ENCODE peak calls at places on chromosomes 3 and 15, in five cellular contexts. G is upper lobe of right lung, W is MM.1S, D is HL-60, I is WERI-Rb-1. Y is an unnamed sample.

GRCh38 chr3:197367081-197367780 is 68.8 kb upstream of the DLG1 start:
- DNase-seq in G (peak; percentile 91), W (no peak), D (no peak), I (peak; percentile 75), Y (no peak)

GRCh38 chr15:58467722-58468436 is 36.1 kb downstream of the LIPC start:
- DNase-seq in G (no peak), W (no peak), D (no peak), I (no peak), Y (no peak)

GRCh38 chr3:197253243-197253947 is 45.0 kb downstream of the DLG1 start:
- DNase-seq in G (no peak), W (no peak), D (no peak), I (no peak), Y (no peak)

GRCh38 chr3:20537234-20537633 is 351.2 kb upstream of the SGO1 start:
- DNase-seq in G (no peak), W (no peak), D (no peak), I (no peak), Y (no peak)

GRCh38 chr15:64836023-64836536 is 5.6 kb upstream of the PLEKHO2 start:
- DNase-seq in G (no peak), W (no peak), D (no peak), I (no peak), Y (no peak)

GRCh38 chr15:85142324-85142723 is 160.7 kb downstream of the PDE8A start:
- DNase-seq in G (no peak), W (no peak), D (no peak), I (no peak), Y (no peak)

GRCh38 chr3:135271562-135272290 is 476.7 kb downstream of the EPHB1 start:
- DNase-seq in G (no peak), W (no peak), D (no peak), I (no peak), Y (no peak)

GRCh38 chr15:68404056-68404798 is 27.7 kb downstream of the ITGA11 start:
- DNase-seq in G (no peak), W (no peak), D (no peak), I (no peak), Y (no peak)

GRCh38 chr15:39455502-39455991 is 125.3 kb upstream of the THBS1 start:
- DNase-seq in G (no peak), W (no peak), D (no peak), I (no peak), Y (no peak)

GRCh38 chr15:87755226-87755625 is 501.3 kb downstream of the NTRK3 start:
- DNase-seq in G (no peak), W (peak; percentile 9), D (no peak), I (no peak), Y (no peak)

GRCh38 chr3:143167956-143168355 is 48.4 kb downstream of the CHST2 start:
- DNase-seq in G (no peak), W (no peak), D (no peak), I (no peak), Y (no peak)

GRCh38 chr3:141877911-141878310 is 1.5 kb downstream of the ATP1B3 start:
- DNase-seq in G (no peak), W (no peak), D (no peak), I (no peak), Y (no peak)

GRCh38 chr15:39254181-39254580 is 326.7 kb upstream of the THBS1 start:
- DNase-seq in G (no peak), W (no peak), D (no peak), I (no peak), Y (no peak)

GRCh38 chr3:119809249-119810017 is 27.5 kb downstream of the NR1I2 start:
- DNase-seq in G (no peak), W (no peak), D (no peak), I (no peak), Y (no peak)

GRCh38 chr3:194205675-194206133 is 69.8 kb downstream of the HES1 start:
- DNase-seq in G (no peak), W (no peak), D (no peak), I (no peak), Y (no peak)

GRCh38 chr15:93428135-93428534 is 339.1 kb upstream of the RGMA start:
- DNase-seq in G (no peak), W (no peak), D (no peak), I (no peak), Y (no peak)

GRCh38 chr3:132973441-132973840 is 64.8 kb upstream of the TMEM108 start:
- DNase-seq in G (no peak), W (no peak), D (no peak), I (no peak), Y (no peak)

GRCh38 chr3:171904829-171905228 is 61.7 kb downstream of the TMEM212 start:
- DNase-seq in G (no peak), W (no peak), D (no peak), I (no peak), Y (no peak)

GRCh38 chr3:95319921-95320494 is 1257.1 kb downstream of the NSUN3 start:
- DNase-seq in G (no peak), W (no peak), D (no peak), I (no peak), Y (no peak)

GRCh38 chr3:196991581-196992460 is 23.2 kb upstream of the PIGZ start:
- DNase-seq in G (peak; percentile 57), W (no peak), D (no peak), I (no peak), Y (no peak)

GRCh38 chr3:101809178-101810022 is 30.4 kb downstream of the NXPE3 start:
- DNase-seq in G (no peak), W (no peak), D (no peak), I (no peak), Y (no peak)

GRCh38 chr15:50820808-50821382 is 55.4 kb upstream of the SPPL2A start:
- DNase-seq in G (no peak), W (no peak), D (no peak), I (no peak), Y (no peak)

GRCh38 chr15:72368895-72369294 is 6.9 kb downstream of the HEXA start:
- DNase-seq in G (no peak), W (no peak), D (peak; percentile 43), I (no peak), Y (no peak)

GRCh38 chr15:97517726-97518125 is 442.8 kb upstream of the ARRDC4 start:
- DNase-seq in G (no peak), W (no peak), D (peak; percentile 44), I (no peak), Y (no peak)

DNA sequence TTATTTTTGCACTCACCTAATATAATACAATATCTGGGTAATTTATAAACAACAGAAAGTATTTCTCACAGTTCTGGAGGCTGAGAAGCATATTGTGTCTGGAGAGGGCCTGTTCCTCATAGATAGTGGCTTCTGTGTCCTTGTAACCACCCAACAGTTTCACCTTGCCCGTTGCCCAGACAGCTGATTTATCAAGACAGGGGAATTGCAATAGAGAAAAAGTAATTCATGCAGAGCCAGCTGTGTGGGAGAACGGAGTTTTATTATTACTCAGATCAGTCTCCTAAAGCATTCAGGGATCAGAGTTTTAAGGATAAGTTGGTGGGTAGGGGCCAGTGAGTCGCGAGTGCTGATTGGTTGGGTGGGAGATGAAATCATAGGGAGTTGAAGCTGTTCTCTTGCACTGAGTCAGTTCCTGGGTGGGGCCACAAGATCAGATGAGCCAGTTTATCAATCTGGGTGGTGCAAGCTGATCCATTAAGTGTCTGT is 34.0 kb upstream of the C15orf39 start:
- DNase-seq in G (no peak), W (no peak), D (no peak), I (peak; percentile 49), Y (no peak)
- H3K27ac ChIP-seq in G (no peak overlapping the region), W (no peak overlapping the region), D (no peak overlapping the region), I (no peak overlapping the region), Y (no peak overlapping the region)

GRCh38 chr3:97948351-97949109 is 23.7 kb downstream of the RIOX2 start:
- DNase-seq in G (no peak), W (no peak), D (no peak), I (no peak), Y (no peak)
- TF ChIP-seq CTCF in G (no peak), W (no peak), D (no peak), I (no peak), Y (no peak)

DNA sequence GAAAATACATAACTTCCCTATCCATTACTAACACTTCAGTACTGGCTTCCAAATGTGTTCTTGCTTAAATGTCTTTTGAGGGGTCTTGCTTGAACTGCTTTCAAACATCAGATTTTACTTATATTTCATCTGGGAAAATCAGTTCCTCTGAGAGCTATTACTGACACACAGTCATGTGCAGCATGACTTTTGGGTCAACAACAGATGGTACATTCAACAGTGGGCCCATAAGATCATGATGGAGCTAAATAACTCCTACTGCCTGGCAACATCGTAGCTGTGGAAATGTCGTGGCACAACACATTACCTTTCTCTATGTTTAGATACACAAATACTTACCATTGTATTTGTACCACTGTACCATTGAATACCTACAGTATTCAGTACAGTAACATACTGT is 43.8 kb downstream of the WWTR1 start:
- DNase-seq in G (no peak), W (no peak), D (no peak), I (no peak), Y (no peak)
- H3K27me3 ChIP-seq in G (no peaks in the 10 kb centered on the region), W (no peaks in the 10 kb centered on the region), D (peaks cover 10% of the 10 kb centered on the region), I (no peaks in the 10 kb centered on the region), Y (no peaks in the 10 kb centered on the region)

GRCh38 chr3:195553268-195553667 is 10.1 kb upstream of the PPP1R2 start:
- DNase-seq in G (no peak), W (no peak), D (no peak), I (no peak), Y (no peak)

GRCh38 chr3:195549931-195550519 is 6.9 kb upstream of the PPP1R2 start:
- DNase-seq in G (no peak), W (peak; percentile 89), D (no peak), I (no peak), Y (peak; percentile 75)

GRCh38 chr3:195549001-195549400 is 5.9 kb upstream of the PPP1R2 start:
- DNase-seq in G (no peak), W (peak; percentile 46), D (no peak), I (no peak), Y (no peak)

GRCh38 chr3:195550723-195551122 is 7.6 kb upstream of the PPP1R2 start:
- DNase-seq in G (no peak), W (no peak), D (no peak), I (no peak), Y (no peak)

DNA sequence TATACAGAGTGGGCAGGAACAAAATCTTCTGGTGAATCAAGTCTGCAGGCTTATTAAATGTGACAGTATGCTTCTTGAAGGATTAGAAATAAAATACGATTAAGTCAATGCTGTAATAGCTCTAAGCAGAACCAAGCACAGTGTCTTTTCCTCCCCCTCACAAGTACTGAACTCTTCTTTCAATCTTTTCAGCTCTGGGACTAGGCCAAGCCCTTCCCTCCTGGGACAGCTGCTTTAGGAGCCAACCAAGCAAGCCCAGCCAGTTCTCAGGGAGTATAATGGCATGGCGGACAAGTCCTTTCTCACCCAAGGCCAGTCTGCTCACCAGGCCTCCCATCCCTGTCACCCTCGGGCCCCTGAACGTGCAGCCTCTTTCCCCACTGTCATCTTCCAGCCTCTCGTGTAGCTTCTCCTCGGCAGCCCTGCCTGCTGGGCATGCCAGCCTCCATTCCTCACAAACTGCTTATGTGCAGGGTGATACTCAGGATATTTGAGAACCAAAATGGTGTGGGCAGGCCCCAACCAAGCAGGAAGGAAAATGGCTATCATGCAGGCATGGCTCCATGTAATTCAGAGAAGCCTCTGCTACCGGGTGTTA is 8.4 kb upstream of the PPP1R2 start:
- DNase-seq in G (no peak), W (no peak), D (no peak), I (no peak), Y (no peak)
- H3K27ac ChIP-seq in G (peak overlapping the region; percentile 28), W (no peak overlapping the region), D (no peak overlapping the region), I (no peak overlapping the region), Y (peak overlapping the region; percentile 81)

Y was measured in CD4-positive, alpha-beta T cell.